ENCODE peak calls at places on chromosomes 7 and 10, in ten cellular contexts. G is neural crest cell; S is GM04504; I is cardiac fibroblast; N is sciatic nerve; D is Kasumi-1; V is body of pancreas; X is naive thymus-derived CD8-positive, alpha-beta T cell; P is mucosa of gallbladder; K is skeletal muscle cell. B is an unnamed sample.

GRCh38 chr10:690227-691161 is 1.0 kb upstream of the DIP2C start:
- DNase-seq in G (no peak), S (no peak), I (no peak), N (no peak), D (no peak), V (no peak), X (no peak), P (no peak), K (no peak), B (no peak)

GRCh38 chr10:27716521-27716920 is 29.1 kb downstream of the MKX start:
- DNase-seq in G (no peak), S (no peak), I (no peak), N (no peak), D (no peak), V (no peak), X (no peak), P (no peak), K (no peak), B (no peak)

GRCh38 chr10:122341141-122341810 is 33.2 kb upstream of the PLEKHA1 start:
- DNase-seq in G (no peak), S (no peak), I (peak; percentile 67), N (no peak), D (no peak), V (peak; percentile 59), X (no peak), P (no peak), K (no peak), B (no peak)

GRCh38 chr10:8726666-8727065 is 672.2 kb downstream of the GATA3 start:
- DNase-seq in G (no peak), S (no peak), I (no peak), N (no peak), D (no peak), V (no peak), X (no peak), P (no peak), K (no peak), B (no peak)

GRCh38 chr7:111541067-111541466 is 21.2 kb downstream of the IMMP2L start:
- DNase-seq in G (no peak), S (no peak), I (no peak), N (no peak), D (no peak), V (no peak), X (no peak), P (no peak), K (no peak), B (no peak)

GRCh38 chr10:125001313-125002043 is 59.6 kb downstream of the ZRANB1 start:
- DNase-seq in G (peak; percentile 30), S (no peak), I (no peak), N (peak; percentile 63), D (no peak), V (peak; percentile 19), X (no peak), P (no peak), K (no peak), B (no peak)

GRCh38 chr10:29039659-29040309 is 249.1 kb upstream of the LYZL1 start:
- DNase-seq in G (no peak), S (peak; percentile 83), I (peak; percentile 95), N (no peak), D (no peak), V (no peak), X (no peak), P (no peak), K (peak; percentile 42), B (no peak)

GRCh38 chr7:90244909-90245841 is at the start of gene CFAP69:
- DNase-seq in G (peak; percentile 92), S (peak; percentile 66), I (peak; percentile 92), N (peak; percentile 96), D (peak; percentile 12), V (peak; percentile 96), X (peak; percentile 94), P (peak; percentile 92), K (peak; percentile 61), B (peak; percentile 88)

GRCh38 chr7:117750612-117751563 is 122.4 kb downstream of the CTTNBP2 start:
- DNase-seq in G (no peak), S (no peak), I (peak; percentile 25), N (no peak), D (peak; percentile 43), V (no peak), X (no peak), P (no peak), K (no peak), B (peak; percentile 45)

GRCh38 chr10:51421853-51422252 is 277.5 kb downstream of the CSTF2T start:
- DNase-seq in G (no peak), S (no peak), I (peak; percentile 12), N (no peak), D (no peak), V (no peak), X (no peak), P (no peak), K (no peak), B (no peak)

GRCh38 chr10:126198681-126199080 is 189.6 kb downstream of the ADAM12 start:
- DNase-seq in G (no peak), S (no peak), I (no peak), N (no peak), D (no peak), V (no peak), X (no peak), P (no peak), K (no peak), B (no peak)

GRCh38 chr7:31051598-31052503 is at the start of gene ADCYAP1R1:
- DNase-seq in G (peak; percentile 48), S (no peak), I (no peak), N (no peak), D (no peak), V (no peak), X (no peak), P (no peak), K (no peak), B (peak; percentile 19)

GRCh38 chr7:47941136-47941844 is 7.0 kb downstream of the PKD1L1 start:
- DNase-seq in G (no peak), S (peak; percentile 45), I (peak; percentile 92), N (no peak), D (no peak), V (no peak), X (no peak), P (no peak), K (peak; percentile 47), B (no peak)

GRCh38 chr7:92727755-92728154 is 108.6 kb downstream of the CDK6 start:
- DNase-seq in G (no peak), S (peak; percentile 25), I (no peak), N (no peak), D (no peak), V (no peak), X (no peak), P (no peak), K (no peak), B (no peak)

GRCh38 chr7:140621326-140622035 is 19.1 kb downstream of the DENND2A start:
- DNase-seq in G (no peak), S (no peak), I (no peak), N (no peak), D (no peak), V (no peak), X (no peak), P (no peak), K (no peak), B (no peak)

GRCh38 chr10:96374639-96374984 is 15.8 kb upstream of the OPALIN start:
- DNase-seq in G (peak; percentile 9), S (no peak), I (no peak), N (no peak), D (no peak), V (no peak), X (no peak), P (no peak), K (no peak), B (no peak)

GRCh38 chr7:68868975-68869374 is 729.3 kb upstream of the AUTS2 start:
- DNase-seq in G (no peak), S (no peak), I (no peak), N (no peak), D (no peak), V (no peak), X (no peak), P (no peak), K (no peak), B (no peak)

GRCh38 chr7:138559448-138559847 is 99.4 kb downstream of the TRIM24 start:
- DNase-seq in G (no peak), S (no peak), I (no peak), N (no peak), D (no peak), V (no peak), X (no peak), P (no peak), K (no peak), B (no peak)

GRCh38 chr7:116786791-116787443 is 75.5 kb upstream of the CAPZA2 start:
- DNase-seq in G (no peak), S (no peak), I (peak; percentile 39), N (no peak), D (peak; percentile 23), V (peak; percentile 16), X (no peak), P (no peak), K (no peak), B (no peak)

GRCh38 chr10:111281516-111281915 is 204.7 kb downstream of the ADRA2A start:
- DNase-seq in G (no peak), S (no peak), I (no peak), N (no peak), D (no peak), V (peak; percentile 23), X (no peak), P (no peak), K (no peak), B (no peak)

GRCh38 chr10:2987185-2987768 is 80.1 kb upstream of the PFKP start:
- DNase-seq in G (no peak), S (no peak), I (no peak), N (no peak), D (no peak), V (no peak), X (no peak), P (no peak), K (no peak), B (no peak)

B was measured in NCI-H2081.